ENCODE peak calls at places on chromosomes 12 and 14, in seven cellular contexts. I is stomach, J is suprapubic skin, P is SK-N-SH, O is A549, N is ovary, Z is transverse colon. A is an unnamed sample.

GRCh38 chr12:33438025-33438772 is 1.4 kb downstream of the SYT10 start:
- DNase-seq in N (no peak), I (no peak), Z (no peak), O (no peak), J (no peak), P (no peak), A (no peak)

GRCh38 chr14:67239582-67239981 is 1.7 kb upstream of the PALS1 start:
- DNase-seq in N (no peak), O (no peak), J (no peak), Z (no peak), P (no peak), I (no peak), A (no peak)

GRCh38 chr12:42299392-42300308 is 26.2 kb downstream of the ZCRB1 start:
- DNase-seq in I (no peak), Z (no peak), N (no peak), J (no peak), P (no peak), O (peak; percentile 49), A (no peak)

GRCh38 chr12:6532051-6532926 is 2.0 kb upstream of the GAPDH start:
- DNase-seq in Z (peak; percentile 71), J (no peak), N (peak; percentile 47), P (peak; percentile 57), O (peak; percentile 94), I (peak; percentile 55), A (no peak)

GRCh38 chr14:32366995-32367394 is 37.9 kb downstream of the AKAP6 start:
- DNase-seq in P (no peak), O (no peak), Z (no peak), N (no peak), I (no peak), J (no peak), A (no peak)

GRCh38 chr12:22164101-22164500 is 118.1 kb downstream of the CMAS start:
- DNase-seq in P (no peak), O (no peak), Z (no peak), J (no peak), I (no peak), N (no peak), A (no peak)

GRCh38 chr12:97556201-97556824 is 93.7 kb downstream of the RMST start:
- DNase-seq in P (peak; percentile 33), Z (no peak), I (peak; percentile 33), O (no peak), N (no peak), J (no peak), A (no peak)

GRCh38 chr12:4284306-4284705 is 10.7 kb downstream of the CCND2 start:
- DNase-seq in O (no peak), P (no peak), Z (no peak), J (no peak), I (no peak), N (no peak), A (no peak)

GRCh38 chr12:118704517-118704916 is 276.8 kb upstream of the SRRM4 start:
- DNase-seq in I (no peak), P (peak; percentile 39), J (no peak), Z (no peak), O (peak; percentile 7), N (no peak), A (no peak)

GRCh38 chr12:116698554-116698953 is 39.3 kb downstream of the SPRING1 start:
- DNase-seq in Z (no peak), O (no peak), P (no peak), I (no peak), J (no peak), N (no peak), A (no peak)

GRCh38 chr12:58359084-58359483 is 417.7 kb downstream of the ATP23 start:
- DNase-seq in P (peak; percentile 14), I (no peak), N (peak; percentile 53), O (no peak), J (peak; percentile 59), Z (no peak), A (no peak)
- H3K4me3 ChIP-seq in P (no peak overlapping the region), I (no peak overlapping the region), N (no peak overlapping the region), O (no peak overlapping the region), J (no peak overlapping the region), Z (no peak overlapping the region), A (no peak overlapping the region)

GRCh38 chr14:100434033-100434601 is 111.0 kb downstream of the SLC25A47 start:
- DNase-seq in P (no peak), N (no peak), I (no peak), J (no peak), O (no peak), Z (no peak), A (no peak)
- TF ChIP-seq EP300 in P (no peak), N (no peak), I (no peak), J (no peak), O (no peak), Z (no peak), A (no peak)

DNA sequence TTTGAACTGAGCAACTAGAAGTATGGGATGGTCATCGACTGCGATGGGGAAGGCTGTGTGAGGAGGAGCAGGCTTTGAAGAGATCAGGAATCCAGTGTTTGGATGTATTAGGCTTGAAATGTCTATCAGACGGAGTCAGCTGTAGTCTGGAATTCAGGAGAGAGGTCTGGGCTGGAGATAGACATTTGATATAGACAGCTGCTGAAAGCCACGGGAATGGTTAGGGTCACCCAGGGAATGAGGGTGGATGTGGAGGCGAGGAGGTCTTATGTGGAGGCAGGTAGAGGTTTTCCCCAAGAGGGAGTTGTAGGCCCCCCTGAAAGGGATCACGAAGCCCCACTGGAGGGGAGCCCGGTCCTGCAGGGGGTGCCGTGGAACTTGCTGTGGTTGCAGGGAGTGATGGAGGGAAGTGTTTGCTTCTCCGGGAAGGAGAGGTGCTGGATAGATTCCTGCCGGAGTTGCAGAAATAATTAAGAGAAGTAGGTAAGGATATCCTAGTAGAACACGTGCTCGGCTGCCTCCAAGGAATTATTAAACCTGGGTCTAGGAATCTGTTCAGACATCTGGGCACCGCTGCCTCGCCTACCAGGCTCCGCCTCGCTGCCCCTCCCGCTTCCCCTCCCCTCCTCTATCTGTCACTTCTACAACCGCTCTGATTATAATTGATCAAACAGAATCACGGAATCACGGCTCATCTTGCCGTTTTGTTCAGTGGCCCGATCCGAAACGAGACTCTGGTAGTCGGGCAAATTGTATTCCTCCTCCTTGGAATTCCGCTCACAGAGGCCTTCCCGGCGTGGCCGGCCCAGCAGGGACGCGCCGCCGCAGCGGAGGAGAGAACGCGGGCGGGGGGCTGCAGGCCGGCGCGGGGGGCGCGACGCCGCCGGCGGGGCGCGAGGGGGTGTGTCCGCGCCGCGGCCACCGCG is 824 bp upstream of the CACNA1C start:
- DNase-seq in J (no peak), N (no peak), Z (no peak), P (peak; percentile 59), O (no peak), I (no peak), A (no peak)
- H3K4me3 ChIP-seq in J (peak overlapping the region; percentile 62), N (peak overlapping the region; percentile 80), Z (peak overlapping the region; percentile 34), P (peak overlapping the region; percentile 82), O (peak overlapping the region; percentile 39), I (peak overlapping the region; percentile 57), A (peak overlapping the region; percentile 71)

GRCh38 chr12:80622271-80622670 is 85.2 kb upstream of the MYF6 start:
- DNase-seq in I (no peak), O (peak; percentile 23), Z (no peak), P (no peak), J (no peak), N (no peak), A (no peak)

GRCh38 chr12:80624986-80625530 is 82.4 kb upstream of the MYF6 start:
- DNase-seq in J (no peak), I (no peak), N (no peak), P (no peak), O (no peak), Z (no peak), A (no peak)

GRCh38 chr12:80632835-80633234 is 74.6 kb upstream of the MYF6 start:
- DNase-seq in I (no peak), N (no peak), J (no peak), P (peak; percentile 5), O (peak; percentile 34), Z (no peak), A (no peak)

GRCh38 chr12:80625901-80626300 is 81.5 kb upstream of the MYF6 start:
- DNase-seq in J (no peak), Z (no peak), I (no peak), N (no peak), O (no peak), P (no peak), A (no peak)

GRCh38 chr12:80627773-80628172 is 79.7 kb upstream of the MYF6 start:
- DNase-seq in P (no peak), N (no peak), Z (no peak), I (no peak), J (no peak), O (no peak), A (no peak)
- TF ChIP-seq EP300 in P (peak; percentile 63), N (no peak), Z (no peak), I (no peak), J (no peak), O (no peak), A (no peak)

GRCh38 chr12:52279683-52280318 is 5.4 kb downstream of the KRT86 start:
- DNase-seq in I (peak; percentile 23), O (no peak), J (peak; percentile 46), Z (no peak), N (no peak), P (no peak), A (no peak)

GRCh38 chr12:52277486-52278245 is 3.2 kb downstream of the KRT86 start:
- DNase-seq in N (no peak), P (no peak), O (no peak), J (peak; percentile 54), I (peak; percentile 20), Z (no peak), A (no peak)

GRCh38 chr12:52280319-52280795 is 5.9 kb downstream of the KRT86 start:
- DNase-seq in Z (peak; percentile 58), J (peak; percentile 89), P (no peak), I (peak; percentile 66), O (peak; percentile 100), N (no peak), A (peak; percentile 95)

GRCh38 chr12:52278530-52278929 is 4.1 kb downstream of the KRT86 start:
- DNase-seq in I (peak; percentile 22), Z (no peak), P (no peak), O (peak; percentile 57), J (no peak), N (no peak), A (no peak)

GRCh38 chr12:52278931-52279682 is 4.7 kb downstream of the KRT86 start:
- DNase-seq in J (peak; percentile 84), O (peak; percentile 92), P (peak; percentile 92), Z (peak; percentile 81), N (peak; percentile 84), I (peak; percentile 85), A (peak; percentile 95)
- H3K4me3 ChIP-seq in J (peak overlapping the region; percentile 11), O (peak overlapping the region; percentile 33), P (peak overlapping the region; percentile 31), Z (no peak overlapping the region), N (no peak overlapping the region), I (peak overlapping the region; percentile 21), A (peak overlapping the region; percentile 38)